ENCODE peak calls at places on chromosomes 13 and 19, in four cellular contexts. M is thoracic aorta, P is IMR-90, R is heart right ventricle. H is an unnamed sample.

GRCh38 chr19:3649888-3650287 is 23.3 kb upstream of the CACTIN start:
- DNase-seq in M (no peak), P (no peak), R (no peak), H (no peak)

GRCh38 chr19:19410553-19411550 is 5.4 kb downstream of the GATAD2A start:
- DNase-seq in M (no peak), P (no peak), R (no peak), H (no peak)

GRCh38 chr13:32430018-32430747 is 2.3 kb upstream of the N4BP2L1 start:
- DNase-seq in M (no peak), P (peak; percentile 23), R (no peak), H (no peak)

GRCh38 chr13:51532736-51533197 is 51.5 kb upstream of the WDFY2 start:
- DNase-seq in M (no peak), P (no peak), R (no peak), H (no peak)

GRCh38 chr19:53311897-53312296 is 21.7 kb upstream of the ZNF845 start:
- DNase-seq in M (no peak), P (no peak), R (no peak), H (no peak)

GRCh38 chr19:2235026-2235395 is 1.1 kb downstream of the PLEKHJ1 start:
- DNase-seq in M (no peak), P (no peak), R (no peak), H (no peak)

GRCh38 chr13:37058801-37059135 is 720 bp downstream of the SUPT20H start:
- DNase-seq in M (no peak), P (no peak), R (no peak), H (no peak)

GRCh38 chr19:44648536-44649370 is 5.0 kb downstream of the PVR start:
- DNase-seq in M (no peak), P (peak; percentile 68), R (no peak), H (no peak)

GRCh38 chr19:53884256-53884655 is 2.3 kb downstream of the PRKCG start:
- DNase-seq in M (no peak), P (no peak), R (no peak), H (no peak)

GRCh38 chr19:1064661-1065605 is 2.0 kb upstream of the ARHGAP45 start:
- DNase-seq in M (no peak), P (peak; percentile 68), R (peak; percentile 72), H (no peak)
- H3K4me3 ChIP-seq in M (no peak overlapping the region), P (no peak overlapping the region), R (peak overlapping the region; percentile 0), H (peak overlapping the region; percentile 33)

DNA sequence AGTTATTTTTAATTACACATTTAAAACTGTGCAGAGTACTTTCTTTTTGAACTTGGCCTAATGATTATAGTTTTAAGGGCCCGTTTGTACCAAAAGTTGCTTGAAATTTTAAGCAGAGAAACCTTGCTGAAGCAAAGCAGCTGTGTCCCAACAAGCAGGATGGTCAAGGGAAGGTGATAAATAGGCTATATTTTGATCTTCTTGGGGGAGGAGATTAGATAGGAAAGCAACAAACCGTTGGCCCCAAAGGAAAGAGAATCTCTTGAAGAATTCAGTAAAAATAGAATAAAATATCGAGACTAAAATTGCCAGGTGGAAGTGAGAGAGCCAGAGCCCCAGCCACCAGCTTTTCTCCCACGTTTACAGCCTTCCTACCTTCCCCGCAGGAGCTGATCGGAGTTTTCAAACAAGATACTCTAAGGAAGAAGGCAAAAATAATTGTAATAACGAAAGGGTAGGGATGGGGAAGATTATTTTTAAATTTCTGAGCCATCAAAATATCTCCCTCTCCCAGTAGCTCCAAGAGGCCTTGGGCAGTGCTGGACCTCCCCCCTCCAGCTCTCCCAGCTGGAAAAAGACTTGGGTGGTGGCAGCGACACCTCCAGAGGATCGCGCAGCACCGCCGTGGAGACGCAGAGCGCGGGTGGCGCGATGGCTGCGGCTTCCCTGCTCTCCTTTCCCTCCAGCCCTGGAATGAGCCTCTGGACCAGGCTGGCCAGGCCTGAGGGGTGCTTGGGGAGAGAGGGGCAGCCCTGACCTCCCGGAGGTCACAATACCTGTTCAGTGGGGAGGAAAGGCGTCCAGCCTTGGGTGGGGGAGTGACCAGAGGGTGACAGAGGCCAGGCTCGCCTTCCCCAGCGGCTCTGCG is 5.8 kb downstream of the ZIC2 start:
- DNase-seq in M (no peak), P (no peak), R (no peak), H (no peak)
- H3K27me3 ChIP-seq in M (peaks cover 76% of the 10 kb centered on the region), P (peaks cover 97% of the 10 kb centered on the region), R (peaks cover 99% of the 10 kb centered on the region), H (peaks cover 100% of the 10 kb centered on the region)

GRCh38 chr19:47145639-47146486 is 15.2 kb downstream of the SAE1 start:
- DNase-seq in M (no peak), P (no peak), R (no peak), H (no peak)
- H3K4me3 ChIP-seq in M (no peak overlapping the region), P (no peak overlapping the region), R (no peak overlapping the region), H (no peak overlapping the region)

DNA sequence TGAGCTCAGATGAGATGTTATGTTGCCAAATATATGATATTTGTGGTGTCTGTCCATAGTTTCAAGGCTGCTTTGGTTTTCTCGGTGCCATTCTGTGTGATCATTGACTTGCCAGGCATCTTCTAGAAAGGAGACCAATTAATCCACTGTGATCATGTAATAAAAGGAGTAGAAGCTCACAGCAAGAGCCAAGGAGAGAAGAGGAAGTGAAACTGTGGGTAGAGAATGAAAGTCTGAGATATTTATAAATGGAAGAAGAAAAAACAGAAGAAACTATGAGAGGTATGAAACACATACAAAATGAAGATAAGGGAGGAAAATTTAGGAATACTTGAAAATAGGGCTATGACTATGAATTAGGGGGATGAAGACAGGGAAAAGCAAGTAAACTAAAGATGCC is 11.1 kb upstream of the ZNF613 start:
- DNase-seq in M (no peak), P (no peak), R (no peak), H (no peak)
- H3K27me3 ChIP-seq in M (no peaks in the 10 kb centered on the region), P (no peaks in the 10 kb centered on the region), R (no peaks in the 10 kb centered on the region), H (peaks cover 5% of the 10 kb centered on the region)

DNA sequence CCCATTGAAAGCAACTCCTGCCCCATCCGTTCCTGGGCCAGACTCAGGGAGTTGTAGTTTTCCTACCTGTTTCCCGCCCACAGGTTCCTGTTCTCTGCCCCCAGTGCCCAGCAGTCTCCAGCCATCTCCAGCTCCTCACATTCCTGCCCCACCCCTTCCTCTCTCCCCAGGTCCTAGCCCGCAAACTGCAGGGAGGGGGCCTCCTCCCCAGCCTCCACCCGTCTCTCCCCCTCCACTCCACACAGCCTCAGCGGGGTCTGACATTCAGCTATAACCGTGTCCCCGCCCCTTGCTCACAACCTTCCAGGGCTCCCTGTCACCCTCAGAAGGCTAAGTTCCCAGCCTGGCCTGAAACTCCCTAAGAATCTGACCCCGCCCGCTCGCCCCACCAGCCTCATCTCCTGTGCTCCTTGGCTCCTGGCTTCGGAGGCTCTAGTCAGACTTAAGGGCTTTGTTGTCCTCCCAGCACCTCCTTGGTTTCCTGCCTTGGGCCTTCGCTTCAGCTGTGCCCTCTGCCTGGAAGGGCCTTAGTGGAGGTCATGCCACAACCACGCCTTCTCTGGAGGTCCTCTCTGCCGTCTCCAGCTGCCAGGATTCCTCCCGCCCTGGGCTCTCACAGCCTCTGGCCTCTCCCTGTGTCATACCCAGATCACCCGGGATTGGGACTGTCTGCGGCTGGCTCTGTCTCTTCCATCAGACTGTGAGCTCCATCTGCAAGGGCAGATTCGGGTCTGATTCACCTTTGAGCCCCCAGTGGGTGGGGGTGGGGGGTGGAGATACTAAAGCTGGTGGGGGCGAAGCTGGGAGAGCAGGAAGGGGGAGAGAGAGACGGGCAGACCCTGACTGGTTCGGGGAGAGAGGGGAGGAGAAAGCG is 5.1 kb upstream of the SPACA6 start:
- DNase-seq in M (peak; percentile 28), P (peak; percentile 44), R (peak; percentile 74), H (no peak)
- H3K4me3 ChIP-seq in M (peak overlapping the region; percentile 85), P (peak overlapping the region; percentile 42), R (peak overlapping the region; percentile 78), H (peak overlapping the region; percentile 97)

GRCh38 chr13:110307697-110308376 is 753 bp downstream of the COL4A2 start:
- DNase-seq in M (no peak), P (peak; percentile 59), R (peak; percentile 38), H (no peak)

GRCh38 chr13:110308377-110309158 is 1.5 kb downstream of the COL4A2 start:
- DNase-seq in M (no peak), P (no peak), R (no peak), H (no peak)

GRCh38 chr13:110309661-110310524 is 2.8 kb downstream of the COL4A2 start:
- DNase-seq in M (no peak), P (no peak), R (no peak), H (no peak)

GRCh38 chr13:110310541-110311491 is 3.7 kb downstream of the COL4A2 start:
- DNase-seq in M (no peak), P (no peak), R (no peak), H (no peak)

DNA sequence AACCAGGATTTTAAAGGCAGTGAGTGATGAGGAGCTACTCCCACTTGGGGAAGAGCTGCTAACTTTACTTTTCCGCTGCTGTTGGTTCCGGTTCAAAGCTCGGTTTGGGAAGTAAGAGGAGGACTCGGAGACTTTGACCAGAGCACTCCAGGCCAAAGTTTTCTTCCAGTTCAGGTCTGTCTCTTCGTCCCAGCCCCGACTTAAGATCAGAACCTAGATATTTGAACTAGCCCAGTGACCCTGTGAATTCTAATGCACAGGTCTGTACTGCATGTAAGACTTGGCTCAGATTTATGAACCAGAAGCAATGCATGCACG is 2.0 kb downstream of the COL4A2 start:
- DNase-seq in M (no peak), P (no peak), R (no peak), H (no peak)
- H3K27me3 ChIP-seq in M (no peaks in the 10 kb centered on the region), P (no peaks in the 10 kb centered on the region), R (peaks cover 80% of the 10 kb centered on the region), H (no peaks in the 10 kb centered on the region)